ENCODE peak calls at places on chromosomes 3 and 15, in four cellular contexts. E, A, J and C are unnamed samples.

GRCh38 chr15:74816624-74817369 is 4.2 kb downstream of the LMAN1L start:
- DNase-seq in E (no peak), A (no peak), J (peak), C (no peak)

GRCh38 chr3:126817781-126818180 is 113.7 kb downstream of the CHCHD6 start:
- DNase-seq in E (no peak), A (no peak), J (no peak), C (no peak)

GRCh38 chr3:116102037-116102436 is 343.2 kb downstream of the LSAMP start:
- DNase-seq in E (no peak), A (no peak), J (no peak), C (no peak)

GRCh38 chr15:59687831-59688230 is 1.3 kb downstream of the BNIP2 start:
- DNase-seq in E (no peak), A (no peak), J (no peak), C (no peak)

GRCh38 chr15:67201136-67201535 is 53.3 kb downstream of the AAGAB start:
- DNase-seq in E (no peak), A (no peak), J (no peak), C (no peak)

GRCh38 chr3:140022061-140022781 is 87.2 kb downstream of the CLSTN2 start:
- DNase-seq in E (no peak), A (no peak), J (no peak), C (no peak)

GRCh38 chr3:160869825-160870224 is 113.8 kb downstream of the PPM1L start:
- DNase-seq in E (no peak), A (no peak), J (no peak), C (no peak)

GRCh38 chr3:125003369-125003853 is 52.4 kb downstream of the HEG1 start:
- DNase-seq in E (no peak), A (no peak), J (no peak), C (no peak)

GRCh38 chr3:99767341-99767740 is 50.3 kb upstream of the CMSS1 start:
- DNase-seq in E (no peak), A (no peak), J (no peak), C (no peak)

GRCh38 chr3:31358473-31359075 is 174.2 kb upstream of the STT3B start:
- DNase-seq in E (no peak), A (no peak), J (no peak), C (no peak)

GRCh38 chr3:47434849-47435248 is 40.9 kb downstream of the SCAP start:
- DNase-seq in E (no peak), A (no peak), J (no peak), C (no peak)

GRCh38 chr15:39976291-39977274 is 42.7 kb downstream of the EIF2AK4 start:
- DNase-seq in E (peak), A (peak), J (no peak), C (no peak)

GRCh38 chr15:62920569-62921502 is 121.7 kb upstream of the TPM1 start:
- DNase-seq in E (no peak), A (no peak), J (no peak), C (no peak)

GRCh38 chr15:70892912-70893560 is 410 bp downstream of the LRRC49 start:
- DNase-seq in E (no peak), A (no peak), J (no peak), C (no peak)

GRCh38 chr3:150411971-150412370 is 3.9 kb downstream of the TSC22D2 start:
- DNase-seq in E (no peak), A (no peak), J (no peak), C (no peak)

GRCh38 chr3:177491301-177492031 is 294.2 kb upstream of the TBL1XR1 start:
- DNase-seq in E (no peak), A (no peak), J (no peak), C (no peak)

GRCh38 chr3:120094776-120095225 is 554 bp upstream of the GSK3B start:
- DNase-seq in E (peak), A (peak), J (peak), C (peak)

GRCh38 chr3:46695177-46695961 is 1.9 kb upstream of the ALS2CL start:
- DNase-seq in E (no peak), A (no peak), J (peak), C (no peak)

GRCh38 chr15:68783226-68784054 is 37.3 kb downstream of the ANP32A start:
- DNase-seq in E (peak), A (no peak), J (peak), C (peak)

GRCh38 chr3:11475324-11475723 is 168.4 kb downstream of the VGLL4 start:
- DNase-seq in E (no peak), A (no peak), J (no peak), C (no peak)

GRCh38 chr3:13881536-13882410 is 1.9 kb upstream of the WNT7A start:
- DNase-seq in E (no peak), A (no peak), J (no peak), C (no peak)

GRCh38 chr15:99614749-99615288 is 49.0 kb downstream of the MEF2A start:
- DNase-seq in E (no peak), A (no peak), J (no peak), C (no peak)

DNA sequence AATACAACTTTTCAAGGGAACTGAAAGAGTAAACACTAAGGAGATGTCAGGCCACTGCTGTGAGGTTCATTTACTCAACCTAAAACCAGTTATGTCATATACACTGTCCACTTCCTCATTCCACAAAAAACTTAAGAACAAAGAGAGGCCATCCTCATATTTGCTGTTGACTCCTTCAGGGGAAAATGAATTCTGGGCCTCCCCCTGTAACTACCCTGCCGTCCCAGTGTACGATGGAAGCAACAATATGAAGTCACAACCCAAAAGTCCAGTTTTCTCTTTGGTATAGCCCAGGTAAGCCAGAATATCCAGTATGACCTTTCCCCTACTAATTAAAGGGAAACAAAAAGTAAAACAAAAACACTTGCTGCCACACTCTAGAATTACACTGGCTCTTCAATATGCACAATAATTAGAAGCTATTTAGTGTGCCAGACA is 16.2 kb downstream of the CEP152 start:
- DNase-seq in E (no peak), A (no peak), J (no peak), C (peak)
- TF ChIP-seq POLR2AphosphoS5 in E (no peak), A (no peak), J (no peak), C (no peak)

GRCh38 chr15:90885432-90886290 is 1.4 kb downstream of the FES start:
- DNase-seq in E (peak), A (no peak), J (peak), C (no peak)

GRCh38 chr15:90883526-90883931 is 775 bp upstream of the FES start:
- DNase-seq in E (no peak), A (no peak), J (no peak), C (no peak)

GRCh38 chr15:90884719-90885431 is 571 bp downstream of the FES start:
- DNase-seq in E (no peak), A (no peak), J (no peak), C (no peak)

GRCh38 chr15:90882781-90883525 is 1.4 kb upstream of the FES start:
- DNase-seq in E (no peak), A (no peak), J (no peak), C (no peak)

GRCh38 chr15:90883971-90884718 is at the start of gene FES:
- DNase-seq in E (no peak), A (no peak), J (no peak), C (no peak)
- TF ChIP-seq POLR2A in E (no peak), A (peak), J (no peak), C (no peak)

DNA sequence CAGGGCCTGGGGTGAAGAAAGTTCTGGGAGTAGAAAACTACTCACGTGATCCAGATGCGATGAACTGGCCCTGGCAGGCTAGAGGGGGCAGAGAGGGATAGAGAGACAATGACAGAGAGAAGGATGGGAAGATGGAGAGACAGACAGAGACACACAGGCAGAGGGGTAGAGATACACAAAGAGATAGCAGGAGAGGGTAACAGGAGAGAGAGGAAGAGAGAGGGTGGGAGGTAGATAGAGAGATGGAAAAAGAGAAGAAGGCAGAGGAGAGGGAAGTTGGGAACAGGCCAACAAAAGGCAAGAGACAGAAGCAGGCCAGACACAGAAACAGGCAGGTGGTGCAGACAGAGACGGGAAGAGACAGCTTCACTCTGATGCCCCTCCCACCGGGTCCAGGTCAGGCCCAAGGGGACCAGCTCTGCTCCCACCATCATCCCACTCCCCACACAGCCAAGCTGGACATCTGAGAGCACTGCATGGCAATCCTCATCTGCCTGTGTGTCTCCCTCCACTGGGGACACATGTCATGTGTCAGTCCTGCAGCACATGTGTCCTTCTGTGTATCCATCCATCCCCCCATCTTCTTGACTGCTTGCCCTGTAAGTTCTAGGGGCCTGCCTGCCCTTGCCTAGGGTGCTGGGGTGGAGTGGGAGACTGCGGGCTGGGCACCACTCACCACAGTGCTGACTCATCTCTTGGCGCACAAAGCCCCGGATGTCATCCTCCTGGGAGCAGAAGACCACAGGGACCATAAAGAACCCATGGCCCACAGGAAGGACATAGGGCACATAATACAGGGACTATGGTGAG is 2.2 kb upstream of the UCN2 start:
- DNase-seq in E (no peak), A (no peak), J (no peak), C (no peak)
- TF ChIP-seq TAF1 in E (no peak), A (no peak), J (no peak), C (no peak)

GRCh38 chr3:50243552-50243895 is 7.5 kb downstream of the GNAI2 start:
- DNase-seq in E (no peak), A (no peak), J (no peak), C (no peak)

GRCh38 chr3:50246517-50246954 is 10.5 kb downstream of the GNAI2 start:
- DNase-seq in E (peak), A (no peak), J (peak), C (peak)

GRCh38 chr3:50245251-50245745 is 9.3 kb downstream of the GNAI2 start:
- DNase-seq in E (no peak), A (no peak), J (no peak), C (no peak)

GRCh38 chr3:50248387-50248786 is 12.4 kb downstream of the GNAI2 start:
- DNase-seq in E (no peak), A (no peak), J (no peak), C (no peak)

DNA sequence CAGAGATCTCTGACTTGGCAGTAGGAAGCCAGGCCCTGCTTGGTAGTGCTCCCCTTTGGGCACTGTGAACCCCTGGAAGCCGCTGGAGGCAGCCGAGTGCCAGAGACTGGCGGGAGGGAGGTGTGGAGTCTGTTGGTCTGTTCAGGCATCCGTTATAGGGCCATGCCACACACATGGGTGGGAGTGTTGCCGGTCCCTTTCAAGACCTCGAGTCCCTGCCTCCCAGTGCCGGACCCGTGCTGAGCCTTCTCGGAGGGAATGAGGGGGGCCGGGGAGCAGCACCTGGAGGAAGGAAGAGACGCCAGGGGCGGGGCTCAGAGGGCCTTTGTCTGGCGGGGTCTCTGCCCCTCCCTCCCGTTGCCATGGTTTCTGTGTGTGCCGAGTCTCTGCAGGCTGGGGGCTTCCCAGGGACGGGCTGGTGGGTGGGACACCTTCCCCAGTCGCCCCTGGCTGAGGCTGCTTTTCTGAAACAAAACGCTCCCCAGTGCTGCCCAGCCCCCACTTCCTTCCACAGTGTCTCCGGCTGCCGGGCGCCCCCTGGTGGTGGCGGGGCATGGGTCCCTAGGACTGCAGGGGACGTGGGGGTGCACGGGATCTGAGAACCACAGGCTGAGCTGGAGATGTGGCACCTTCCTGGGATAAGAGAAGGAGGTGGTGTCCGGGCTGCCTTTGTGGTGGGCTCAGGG is 10.0 kb downstream of the GNAI2 start:
- DNase-seq in E (peak), A (no peak), J (peak), C (peak)
- TF ChIP-seq POLR2AphosphoS5 in E (no peak), A (no peak), J (no peak), C (no peak)

GRCh38 chr15:32029862-32030781 is at the start of gene CHRNA7:
- DNase-seq in E (peak), A (no peak), J (peak), C (peak)
- TF ChIP-seq POLR2A in E (no peak), A (peak), J (no peak), C (no peak)